ENCODE peak calls at places on chromosome 16, in six cellular contexts. M is aorta, B is epithelial cell of esophagus, E is mesendoderm, W is thoracic aorta, G is choroid plexus epithelial cell. U is an unnamed sample.

GRCh38 chr16:19717781-19718623 is at the start of the genes IQCK and KNOP1:
- DNase-seq in M (peak), B (peak), E (peak), W (peak), G (peak), U (peak)

GRCh38 chr16:67409631-67410030 is 6.6 kb downstream of the ZDHHC1 start:
- DNase-seq in M (no peak), B (no peak), E (no peak), W (no peak), G (no peak), U (no peak)

GRCh38 chr16:524274-525011 is 3.1 kb upstream of the CAPN15 start:
- DNase-seq in M (no peak), B (no peak), E (no peak), W (no peak), G (no peak), U (no peak)

GRCh38 chr16:65834680-65835079 is 531.8 kb upstream of the CDH5 start:
- DNase-seq in M (no peak), B (no peak), E (no peak), W (no peak), G (no peak), U (no peak)

GRCh38 chr16:51157698-51158097 is 6.6 kb upstream of the SALL1 start:
- DNase-seq in M (no peak), B (no peak), E (no peak), W (no peak), G (no peak), U (no peak)

GRCh38 chr16:27985981-27986380 is 77.5 kb downstream of the GSG1L start:
- DNase-seq in M (no peak), B (no peak), E (no peak), W (no peak), G (no peak), U (no peak)

GRCh38 chr16:17238285-17239028 is 232.3 kb downstream of the XYLT1 start:
- DNase-seq in M (no peak), B (no peak), E (no peak), W (no peak), G (no peak), U (no peak)

GRCh38 chr16:29029168-29029994 is 44.5 kb downstream of the LAT start:
- DNase-seq in M (no peak), B (peak), E (peak), W (peak), G (peak), U (no peak)

GRCh38 chr16:50276801-50277560 is 10.6 kb downstream of the ADCY7 start:
- DNase-seq in M (no peak), B (peak), E (no peak), W (no peak), G (no peak), U (no peak)

GRCh38 chr16:19410435-19411153 is 7.1 kb upstream of the TMC5 start:
- DNase-seq in M (peak), B (no peak), E (peak), W (no peak), G (no peak), U (no peak)

GRCh38 chr16:19926449-19927390 is 42.1 kb upstream of the GPRC5B start:
- DNase-seq in M (no peak), B (no peak), E (peak), W (no peak), G (peak), U (no peak)

GRCh38 chr16:66619534-66620418 is 15.3 kb downstream of the CMTM3 start:
- DNase-seq in M (no peak), B (peak), E (peak), W (no peak), G (peak), U (peak)

GRCh38 chr16:15682105-15682570 is 32.1 kb downstream of the NDE1 start:
- DNase-seq in M (peak), B (peak), E (peak), W (no peak), G (peak), U (no peak)

GRCh38 chr16:81932668-81933067 is 78.6 kb downstream of the SDR42E1 start:
- DNase-seq in M (no peak), B (no peak), E (peak), W (no peak), G (no peak), U (no peak)

GRCh38 chr16:47826070-47826469 is 329.7 kb downstream of the ABCC12 start:
- DNase-seq in M (no peak), B (no peak), E (no peak), W (no peak), G (no peak), U (no peak)

GRCh38 chr16:11914759-11915643 is 755 bp downstream of the GSPT1 start:
- DNase-seq in M (peak), B (peak), E (peak), W (no peak), G (peak), U (peak)

GRCh38 chr16:27304881-27305280 is 8.9 kb upstream of the IL4R start:
- DNase-seq in M (no peak), B (no peak), E (no peak), W (no peak), G (no peak), U (no peak)

GRCh38 chr16:27326738-27327585 is 13.2 kb downstream of the IL4R start:
- DNase-seq in M (peak), B (peak), E (peak), W (peak), G (peak), U (peak)

GRCh38 chr16:67156146-67156844 is 3.4 kb downstream of the TRADD start:
- DNase-seq in M (peak), B (no peak), E (no peak), W (no peak), G (no peak), U (peak)

GRCh38 chr16:70157477-70158260 is 15.9 kb upstream of the CLEC18C start:
- DNase-seq in M (no peak), B (no peak), E (no peak), W (no peak), G (no peak), U (no peak)

GRCh38 chr16:15993946-15994665 is 44.7 kb downstream of the ABCC1 start:
- DNase-seq in M (peak), B (no peak), E (no peak), W (peak), G (peak), U (no peak)

GRCh38 chr16:54986404-54986803 is 55.7 kb downstream of the IRX5 start:
- DNase-seq in M (no peak), B (no peak), E (no peak), W (no peak), G (no peak), U (no peak)

GRCh38 chr16:67529639-67530012 is 997 bp downstream of the RIPOR1 start:
- DNase-seq in M (no peak), B (no peak), E (no peak), W (no peak), G (no peak), U (peak)

GRCh38 chr16:54506691-54507090 is 220.1 kb upstream of the IRX3 start:
- DNase-seq in M (no peak), B (no peak), E (peak), W (no peak), G (peak), U (no peak)

GRCh38 chr16:73152731-73153130 is 104.8 kb upstream of the ZFHX3 start:
- DNase-seq in M (no peak), B (no peak), E (peak), W (no peak), G (peak), U (no peak)

GRCh38 chr16:25838724-25839186 is 147.0 kb downstream of the HS3ST4 start:
- DNase-seq in M (no peak), B (peak), E (peak), W (no peak), G (peak), U (no peak)

GRCh38 chr16:8878523-8878911 is 3.6 kb upstream of the LITAFD start:
- DNase-seq in M (peak), B (peak), E (peak), W (no peak), G (peak), U (no peak)

GRCh38 chr16:12239953-12240485 is 263.5 kb downstream of the SNX29 start:
- DNase-seq in M (no peak), B (no peak), E (no peak), W (no peak), G (peak), U (no peak)

GRCh38 chr16:56793504-56793903 is 63.6 kb downstream of the NUP93 start:
- DNase-seq in M (no peak), B (peak), E (peak), W (no peak), G (peak), U (no peak)

GRCh38 chr16:17448640-17449638 is 21.8 kb downstream of the XYLT1 start:
- DNase-seq in M (peak), B (no peak), E (no peak), W (no peak), G (no peak), U (no peak)

GRCh38 chr16:31063495-31063842 is 10.6 kb downstream of the ZNF668 start:
- DNase-seq in M (no peak), B (no peak), E (peak), W (no peak), G (no peak), U (no peak)

GRCh38 chr16:52070341-52071057 is 476.4 kb downstream of the TOX3 start:
- DNase-seq in M (no peak), B (no peak), E (no peak), W (no peak), G (no peak), U (no peak)

GRCh38 chr16:13883881-13884280 is 36.1 kb upstream of the ERCC4 start:
- DNase-seq in M (no peak), B (no peak), E (no peak), W (no peak), G (no peak), U (no peak)

DNA sequence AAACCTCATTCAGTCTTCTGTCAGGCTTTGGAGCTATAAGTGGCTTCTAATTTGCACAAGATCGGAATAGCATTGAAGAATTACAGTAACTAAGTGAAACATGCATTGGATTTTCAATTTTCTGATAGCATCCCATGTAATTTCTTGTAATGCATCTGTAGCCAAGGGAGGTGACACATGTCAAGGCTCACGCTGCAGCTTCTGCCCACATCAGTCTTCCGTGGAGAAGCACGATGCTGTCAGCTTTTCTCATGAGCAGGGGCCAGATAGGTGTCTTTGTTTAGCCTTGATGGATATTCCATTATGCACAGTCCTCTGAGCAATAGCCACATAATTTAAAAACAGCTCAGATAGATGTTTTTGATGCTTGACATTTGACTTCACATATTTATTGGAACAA is 1046.8 kb upstream of the EEF2KMT start:
- DNase-seq in M (no peak), B (no peak), E (no peak), W (no peak), G (no peak), U (no peak)
- H3K4me3 ChIP-seq in M (no peak), B (no peak), E (no peak), W (no peak), G (no peak), U (no peak)

GRCh38 chr16:84367750-84368320 is 503 bp upstream of the ATP2C2 start:
- DNase-seq in M (no peak), B (peak), E (no peak), W (no peak), G (no peak), U (no peak)
- H3K4me3 ChIP-seq in M (no peak), B (peak), E (no peak), W (no peak), G (no peak), U (no peak)

GRCh38 chr16:46686815-46687473 is 2.0 kb downstream of the VPS35 start:
- DNase-seq in M (no peak), B (no peak), E (no peak), W (no peak), G (no peak), U (no peak)
- H3K4me3 ChIP-seq in M (no peak), B (peak), E (no peak), W (peak), G (peak), U (peak)

GRCh38 chr16:1610071-1610840 is 1.6 kb downstream of the IFT140 start:
- DNase-seq in M (peak), B (peak), E (peak), W (peak), G (peak), U (peak)
- H3K4me3 ChIP-seq in M (peak), B (peak), E (peak), W (peak), G (peak), U (peak)

GRCh38 chr16:88983157-88983556 is 6.2 kb upstream of the CBFA2T3 start:
- DNase-seq in M (no peak), B (no peak), E (no peak), W (no peak), G (no peak), U (no peak)

GRCh38 chr16:88983771-88984687 is 7.0 kb upstream of the CBFA2T3 start:
- DNase-seq in M (no peak), B (no peak), E (no peak), W (no peak), G (no peak), U (no peak)

GRCh38 chr16:88985521-88985920 is 8.5 kb upstream of the CBFA2T3 start:
- DNase-seq in M (no peak), B (no peak), E (no peak), W (no peak), G (no peak), U (no peak)

GRCh38 chr16:88979616-88980015 is 2.6 kb upstream of the CBFA2T3 start:
- DNase-seq in M (no peak), B (no peak), E (no peak), W (no peak), G (no peak), U (no peak)

GRCh38 chr16:88982286-88983084 is 5.5 kb upstream of the CBFA2T3 start:
- DNase-seq in M (no peak), B (no peak), E (no peak), W (no peak), G (no peak), U (no peak)
- H3K4me3 ChIP-seq in M (no peak), B (no peak), E (no peak), W (no peak), G (no peak), U (no peak)

DNA sequence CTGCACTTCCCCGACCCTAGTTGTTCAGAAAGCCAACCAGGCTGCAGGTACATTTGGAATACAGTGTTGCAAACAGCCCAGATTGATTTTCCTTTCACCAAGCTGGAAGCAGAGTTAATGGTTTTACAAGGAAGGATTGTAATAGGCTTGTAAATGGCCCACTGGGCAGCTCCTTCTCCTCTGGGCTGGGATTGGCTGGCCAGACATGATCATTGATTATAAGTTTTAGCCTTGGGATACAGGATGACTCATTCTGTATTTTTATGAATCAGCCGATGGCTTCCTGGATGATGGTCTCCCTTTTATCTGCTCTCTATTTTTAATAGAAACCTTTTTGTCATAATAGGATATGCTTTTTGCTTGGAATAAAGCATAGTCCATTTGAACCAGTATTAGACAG is 2.6 kb downstream of the VAT1L start:
- DNase-seq in M (no peak), B (no peak), E (no peak), W (no peak), G (no peak), U (no peak)
- H3K4me3 ChIP-seq in M (no peak), B (no peak), E (no peak), W (no peak), G (no peak), U (no peak)